ENCODE peak calls at places on chromosomes 7 and 10, in eight cellular contexts. One of them, this sample, is unnamed.

GRCh38 chr7:120060875-120061274 is 212.1 kb upstream of the KCND2 start:
- DNase-seq in fibroblast of mammary gland: no peak
- DNase-seq in cardiac fibroblast: no peak
- DNase-seq in left ventricle myocardium inferior: no peak
- DNase-seq in suprapubic skin: no peak
- DNase-seq in brain microvascular endothelial cell: no peak
- DNase-seq in left lung: no peak
- DNase-seq in colonic mucosa: no peak
- DNase-seq in this sample: no peak

GRCh38 chr10:120732067-120732466 is 119.1 kb upstream of the WDR11 start:
- DNase-seq in fibroblast of mammary gland: no peak
- DNase-seq in cardiac fibroblast: peak
- DNase-seq in left ventricle myocardium inferior: no peak
- DNase-seq in suprapubic skin: no peak
- DNase-seq in brain microvascular endothelial cell: no peak
- DNase-seq in left lung: no peak
- DNase-seq in colonic mucosa: no peak
- DNase-seq in this sample: no peak

GRCh38 chr10:128211064-128211504 is 84.9 kb upstream of the MKI67 start:
- DNase-seq in fibroblast of mammary gland: no peak
- DNase-seq in cardiac fibroblast: no peak
- DNase-seq in left ventricle myocardium inferior: no peak
- DNase-seq in suprapubic skin: no peak
- DNase-seq in brain microvascular endothelial cell: no peak
- DNase-seq in left lung: no peak
- DNase-seq in colonic mucosa: no peak
- DNase-seq in this sample: no peak

GRCh38 chr10:63375006-63375405 is 90.8 kb downstream of the JMJD1C start:
- DNase-seq in fibroblast of mammary gland: peak
- DNase-seq in cardiac fibroblast: peak
- DNase-seq in left ventricle myocardium inferior: no peak
- DNase-seq in suprapubic skin: no peak
- DNase-seq in brain microvascular endothelial cell: peak
- DNase-seq in left lung: no peak
- DNase-seq in colonic mucosa: no peak
- DNase-seq in this sample: peak

GRCh38 chr10:119619215-119619614 is 22.5 kb upstream of the TIAL1 start:
- DNase-seq in fibroblast of mammary gland: no peak
- DNase-seq in cardiac fibroblast: no peak
- DNase-seq in left ventricle myocardium inferior: no peak
- DNase-seq in suprapubic skin: no peak
- DNase-seq in brain microvascular endothelial cell: no peak
- DNase-seq in left lung: no peak
- DNase-seq in colonic mucosa: no peak
- DNase-seq in this sample: no peak

GRCh38 chr7:128879939-128880746 is 17.5 kb downstream of the ATP6V1F start:
- DNase-seq in fibroblast of mammary gland: peak
- DNase-seq in cardiac fibroblast: peak
- DNase-seq in left ventricle myocardium inferior: peak
- DNase-seq in suprapubic skin: no peak
- DNase-seq in brain microvascular endothelial cell: peak
- DNase-seq in left lung: peak
- DNase-seq in colonic mucosa: peak
- DNase-seq in this sample: peak

GRCh38 chr10:82071231-82071630 is 196.2 kb downstream of the NRG3 start:
- DNase-seq in fibroblast of mammary gland: no peak
- DNase-seq in cardiac fibroblast: no peak
- DNase-seq in left ventricle myocardium inferior: no peak
- DNase-seq in suprapubic skin: no peak
- DNase-seq in brain microvascular endothelial cell: no peak
- DNase-seq in left lung: no peak
- DNase-seq in colonic mucosa: no peak
- DNase-seq in this sample: no peak

GRCh38 chr10:91389636-91390512 is 20.3 kb upstream of the HECTD2 start:
- DNase-seq in fibroblast of mammary gland: peak
- DNase-seq in cardiac fibroblast: peak
- DNase-seq in left ventricle myocardium inferior: no peak
- DNase-seq in suprapubic skin: no peak
- DNase-seq in brain microvascular endothelial cell: peak
- DNase-seq in left lung: no peak
- DNase-seq in colonic mucosa: peak
- DNase-seq in this sample: peak

GRCh38 chr7:27116962-27117686 is 13.4 kb downstream of the HOXA4 start:
- DNase-seq in fibroblast of mammary gland: no peak
- DNase-seq in cardiac fibroblast: no peak
- DNase-seq in left ventricle myocardium inferior: no peak
- DNase-seq in suprapubic skin: no peak
- DNase-seq in brain microvascular endothelial cell: no peak
- DNase-seq in left lung: no peak
- DNase-seq in colonic mucosa: peak
- DNase-seq in this sample: no peak

GRCh38 chr10:83987216-83987615 is 152.1 kb upstream of the GHITM start:
- DNase-seq in fibroblast of mammary gland: no peak
- DNase-seq in cardiac fibroblast: peak
- DNase-seq in left ventricle myocardium inferior: no peak
- DNase-seq in suprapubic skin: no peak
- DNase-seq in brain microvascular endothelial cell: no peak
- DNase-seq in left lung: no peak
- DNase-seq in colonic mucosa: no peak
- DNase-seq in this sample: no peak

GRCh38 chr7:102305414-102306268 is 19.0 kb downstream of the SH2B2 start:
- DNase-seq in fibroblast of mammary gland: no peak
- DNase-seq in cardiac fibroblast: no peak
- DNase-seq in left ventricle myocardium inferior: no peak
- DNase-seq in suprapubic skin: no peak
- DNase-seq in brain microvascular endothelial cell: no peak
- DNase-seq in left lung: no peak
- DNase-seq in colonic mucosa: no peak
- DNase-seq in this sample: no peak

GRCh38 chr7:128444242-128444641 is 11.4 kb upstream of the HILPDA start:
- DNase-seq in fibroblast of mammary gland: no peak
- DNase-seq in cardiac fibroblast: no peak
- DNase-seq in left ventricle myocardium inferior: no peak
- DNase-seq in suprapubic skin: no peak
- DNase-seq in brain microvascular endothelial cell: no peak
- DNase-seq in left lung: no peak
- DNase-seq in colonic mucosa: peak
- DNase-seq in this sample: no peak

GRCh38 chr7:2049782-2050510 is 182.8 kb downstream of the MAD1L1 start:
- DNase-seq in fibroblast of mammary gland: no peak
- DNase-seq in cardiac fibroblast: no peak
- DNase-seq in left ventricle myocardium inferior: no peak
- DNase-seq in suprapubic skin: no peak
- DNase-seq in brain microvascular endothelial cell: no peak
- DNase-seq in left lung: no peak
- DNase-seq in colonic mucosa: no peak
- DNase-seq in this sample: no peak

GRCh38 chr10:130300608-130301025 is 164.4 kb downstream of the GLRX3 start:
- DNase-seq in fibroblast of mammary gland: peak
- DNase-seq in cardiac fibroblast: peak
- DNase-seq in left ventricle myocardium inferior: peak
- DNase-seq in suprapubic skin: no peak
- DNase-seq in brain microvascular endothelial cell: no peak
- DNase-seq in left lung: peak
- DNase-seq in colonic mucosa: no peak
- DNase-seq in this sample: peak

GRCh38 chr7:51428226-51428887 is 111.7 kb upstream of the COBL start:
- DNase-seq in fibroblast of mammary gland: peak
- DNase-seq in cardiac fibroblast: peak
- DNase-seq in left ventricle myocardium inferior: no peak
- DNase-seq in suprapubic skin: no peak
- DNase-seq in brain microvascular endothelial cell: peak
- DNase-seq in left lung: no peak
- DNase-seq in colonic mucosa: no peak
- DNase-seq in this sample: no peak

GRCh38 chr7:5702876-5703571 is 78.4 kb downstream of the RNF216 start:
- DNase-seq in fibroblast of mammary gland: peak
- DNase-seq in cardiac fibroblast: no peak
- DNase-seq in left ventricle myocardium inferior: peak
- DNase-seq in suprapubic skin: no peak
- DNase-seq in brain microvascular endothelial cell: peak
- DNase-seq in left lung: no peak
- DNase-seq in colonic mucosa: no peak
- DNase-seq in this sample: no peak

DNA sequence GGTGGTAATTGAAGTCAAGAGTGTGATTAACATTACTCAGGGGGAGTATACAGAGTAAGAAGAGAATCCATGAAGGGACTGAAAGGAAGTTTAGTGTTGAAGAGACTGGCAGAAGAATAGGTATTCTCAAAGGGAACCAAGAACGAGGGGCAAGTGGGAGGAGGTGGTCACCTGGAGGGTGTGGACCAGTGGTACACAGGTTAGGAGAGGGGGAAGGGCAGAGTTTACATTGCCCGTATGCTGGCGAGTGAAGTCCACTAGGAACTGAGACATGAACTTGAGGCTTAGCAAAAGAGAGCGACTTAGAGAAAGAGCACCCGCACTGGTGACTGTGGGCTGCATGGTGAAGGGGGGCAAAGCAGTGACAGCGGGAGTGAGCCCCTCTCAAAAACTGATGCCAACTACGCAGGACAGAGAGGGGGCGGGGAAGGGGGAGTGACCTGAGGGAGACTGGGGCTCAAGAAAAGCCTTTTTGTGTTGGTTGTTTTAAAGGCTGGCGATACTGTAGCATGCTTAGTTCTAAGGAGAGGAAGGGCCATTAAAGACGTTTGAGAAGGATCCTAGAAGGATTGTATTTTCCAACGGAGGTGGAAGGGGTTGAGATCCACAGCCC is 80.1 kb downstream of the SDK1 start:
- DNase-seq in fibroblast of mammary gland: no peak
- DNase-seq in cardiac fibroblast: no peak
- DNase-seq in left ventricle myocardium inferior: no peak
- DNase-seq in suprapubic skin: no peak
- DNase-seq in brain microvascular endothelial cell: no peak
- DNase-seq in left lung: no peak
- DNase-seq in colonic mucosa: no peak
- DNase-seq in this sample: no peak
- TF ChIP-seq CTCF in fibroblast of mammary gland: no peak
- TF ChIP-seq CTCF in cardiac fibroblast: no peak
- TF ChIP-seq CTCF in left ventricle myocardium inferior: no peak
- TF ChIP-seq CTCF in suprapubic skin: no peak
- TF ChIP-seq CTCF in brain microvascular endothelial cell: no peak
- TF ChIP-seq CTCF in left lung: no peak
- TF ChIP-seq CTCF in colonic mucosa: no peak
- TF ChIP-seq CTCF in this sample: no peak

DNA sequence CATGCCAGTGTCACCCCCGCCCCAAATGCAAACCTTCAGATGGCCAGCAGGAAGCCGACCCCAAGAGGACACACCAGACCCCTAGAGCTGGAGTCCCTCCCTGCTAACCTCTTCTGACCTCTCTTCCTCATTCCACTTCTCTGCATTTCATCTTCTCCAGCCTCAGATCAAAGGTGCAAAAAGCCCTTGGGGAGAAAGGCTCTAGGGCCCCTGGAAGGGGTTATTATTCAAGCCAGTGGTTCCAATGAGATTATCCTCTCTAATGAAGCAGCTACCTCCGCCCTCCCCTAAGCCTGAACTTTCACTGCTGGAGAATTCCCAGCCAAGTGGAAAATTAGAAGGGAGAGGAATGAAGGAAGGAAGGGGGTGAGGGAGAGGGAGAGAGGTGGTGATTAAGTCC is 343.9 kb downstream of the PLXNA4 start:
- DNase-seq in fibroblast of mammary gland: no peak
- DNase-seq in cardiac fibroblast: no peak
- DNase-seq in left ventricle myocardium inferior: no peak
- DNase-seq in suprapubic skin: no peak
- DNase-seq in brain microvascular endothelial cell: no peak
- DNase-seq in left lung: no peak
- DNase-seq in colonic mucosa: no peak
- DNase-seq in this sample: no peak
- H3K4me3 ChIP-seq in fibroblast of mammary gland: no peak
- H3K4me3 ChIP-seq in cardiac fibroblast: no peak
- H3K4me3 ChIP-seq in left ventricle myocardium inferior: no peak
- H3K4me3 ChIP-seq in suprapubic skin: no peak
- H3K4me3 ChIP-seq in brain microvascular endothelial cell: no peak
- H3K4me3 ChIP-seq in left lung: no peak
- H3K4me3 ChIP-seq in colonic mucosa: no peak
- H3K4me3 ChIP-seq in this sample: no peak

DNA sequence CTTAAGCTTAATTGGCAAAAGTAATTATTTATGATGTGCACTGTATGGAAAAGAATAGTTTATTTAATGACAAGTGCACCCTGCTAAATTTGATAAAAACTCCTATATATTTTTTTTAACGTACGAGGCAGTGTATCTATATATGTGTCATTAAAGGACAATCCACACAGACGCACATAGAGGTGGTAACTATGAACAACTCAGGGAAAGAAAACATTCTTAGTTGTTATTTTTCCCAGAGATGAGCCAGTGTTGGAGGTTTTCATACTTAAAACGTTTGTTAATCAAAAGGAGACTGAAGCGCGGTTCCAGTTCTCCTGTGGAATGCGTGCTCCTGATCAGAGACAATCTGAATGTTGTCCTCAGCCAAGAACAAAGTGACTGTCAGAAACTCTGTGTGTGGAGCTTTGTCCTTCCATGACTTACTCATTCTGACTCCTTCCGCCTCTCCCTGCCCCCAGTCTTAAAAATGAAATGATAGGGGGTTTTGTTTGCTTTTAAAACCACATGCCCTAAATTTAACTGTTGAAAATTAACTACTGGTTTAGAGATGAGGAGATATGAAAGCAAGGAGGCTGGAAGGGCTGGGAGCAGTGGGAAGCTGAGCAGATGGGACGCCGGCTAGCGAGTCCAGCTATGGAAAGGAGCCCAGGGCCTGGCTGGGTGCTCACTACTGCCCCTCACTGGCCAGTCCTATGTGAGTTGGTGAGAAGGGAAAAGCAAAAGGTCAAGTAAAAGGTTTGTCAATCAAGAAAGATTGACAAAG is 99.6 kb downstream of the SVIL start:
- DNase-seq in fibroblast of mammary gland: peak
- DNase-seq in cardiac fibroblast: peak
- DNase-seq in left ventricle myocardium inferior: peak
- DNase-seq in suprapubic skin: no peak
- DNase-seq in brain microvascular endothelial cell: peak
- DNase-seq in left lung: peak
- DNase-seq in colonic mucosa: peak
- DNase-seq in this sample: peak
- TF ChIP-seq CTCF in fibroblast of mammary gland: peak
- TF ChIP-seq CTCF in cardiac fibroblast: peak
- TF ChIP-seq CTCF in left ventricle myocardium inferior: peak
- TF ChIP-seq CTCF in suprapubic skin: peak
- TF ChIP-seq CTCF in brain microvascular endothelial cell: peak
- TF ChIP-seq CTCF in left lung: no peak
- TF ChIP-seq CTCF in colonic mucosa: peak
- TF ChIP-seq CTCF in this sample: peak

DNA sequence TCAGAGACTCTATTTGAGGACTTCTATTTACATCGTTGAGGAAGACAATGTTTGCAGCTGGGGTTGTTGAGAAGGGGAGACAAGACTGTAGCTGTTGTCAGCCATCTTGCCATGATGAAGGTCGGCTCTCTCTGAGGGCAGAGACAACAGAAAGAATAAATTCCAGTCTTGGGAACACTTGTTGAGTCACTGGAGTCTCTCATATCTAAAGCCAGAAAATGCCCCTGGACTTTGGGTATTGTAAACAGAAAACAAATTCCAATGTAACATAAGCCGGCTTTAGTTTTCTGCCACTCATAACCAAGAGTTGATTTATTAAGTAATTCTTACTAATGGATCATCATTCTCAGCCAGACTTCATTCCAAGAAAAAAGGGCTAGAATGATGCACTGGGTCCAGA is 79.1 kb downstream of the ADAM12 start:
- DNase-seq in fibroblast of mammary gland: no peak
- DNase-seq in cardiac fibroblast: no peak
- DNase-seq in left ventricle myocardium inferior: no peak
- DNase-seq in suprapubic skin: no peak
- DNase-seq in brain microvascular endothelial cell: no peak
- DNase-seq in left lung: no peak
- DNase-seq in colonic mucosa: no peak
- DNase-seq in this sample: no peak
- H3K4me3 ChIP-seq in fibroblast of mammary gland: no peak
- H3K4me3 ChIP-seq in cardiac fibroblast: no peak
- H3K4me3 ChIP-seq in left ventricle myocardium inferior: no peak
- H3K4me3 ChIP-seq in suprapubic skin: no peak
- H3K4me3 ChIP-seq in brain microvascular endothelial cell: no peak
- H3K4me3 ChIP-seq in left lung: no peak
- H3K4me3 ChIP-seq in colonic mucosa: no peak
- H3K4me3 ChIP-seq in this sample: no peak

This sample was measured in AG10803.